ENCODE peak calls at places on chromosomes 6 and 20, in seven cellular contexts. One of them, this sample, is unnamed.

GRCh38 chr20:57849868-57850215 is 140.0 kb upstream of the PMEPA1 start:
- DNase-seq in fibroblast of lung: no peak
- DNase-seq in AG08396: no peak
- DNase-seq in fibroblast of the aortic adventitia: no peak
- DNase-seq in amniotic stem cell: no peak
- DNase-seq in activated naive CD8-positive, alpha-beta T cell treated with anti-CD3 and anti-CD28 coated beads, Interleukin-2, amount 10 ng/mL, durations not matched to agents 7 days and 5 days: no peak
- DNase-seq in stimulated activated CD8-positive, alpha-beta memory T cell treated with anti-CD3 and anti-CD28 coated beads, Interleukin-4, amount 100 ng/mL, for 4 hours: no peak
- DNase-seq in this sample: no peak

GRCh38 chr6:158713469-158713868 is 63.6 kb downstream of the SYTL3 start:
- DNase-seq in fibroblast of lung: no peak
- DNase-seq in AG08396: no peak
- DNase-seq in fibroblast of the aortic adventitia: no peak
- DNase-seq in amniotic stem cell: no peak
- DNase-seq in activated naive CD8-positive, alpha-beta T cell treated with anti-CD3 and anti-CD28 coated beads, Interleukin-2, amount 10 ng/mL, durations not matched to agents 7 days and 5 days: no peak
- DNase-seq in stimulated activated CD8-positive, alpha-beta memory T cell treated with anti-CD3 and anti-CD28 coated beads, Interleukin-4, amount 100 ng/mL, for 4 hours: no peak
- DNase-seq in this sample: no peak

GRCh38 chr6:24855389-24856245 is 56.9 kb upstream of the ARMH2 start:
- DNase-seq in fibroblast of lung: peak; percentile 62
- DNase-seq in AG08396: peak; percentile 79
- DNase-seq in fibroblast of the aortic adventitia: peak; percentile 81
- DNase-seq in amniotic stem cell: peak; percentile 64
- DNase-seq in activated naive CD8-positive, alpha-beta T cell treated with anti-CD3 and anti-CD28 coated beads, Interleukin-2, amount 10 ng/mL, durations not matched to agents 7 days and 5 days: no peak
- DNase-seq in stimulated activated CD8-positive, alpha-beta memory T cell treated with anti-CD3 and anti-CD28 coated beads, Interleukin-4, amount 100 ng/mL, for 4 hours: peak; percentile 36
- DNase-seq in this sample: peak; percentile 74

GRCh38 chr20:25622450-25623224 is 1.2 kb downstream of the NANP start:
- DNase-seq in fibroblast of lung: peak; percentile 15
- DNase-seq in AG08396: no peak
- DNase-seq in fibroblast of the aortic adventitia: peak; percentile 40
- DNase-seq in amniotic stem cell: no peak
- DNase-seq in activated naive CD8-positive, alpha-beta T cell treated with anti-CD3 and anti-CD28 coated beads, Interleukin-2, amount 10 ng/mL, durations not matched to agents 7 days and 5 days: no peak
- DNase-seq in stimulated activated CD8-positive, alpha-beta memory T cell treated with anti-CD3 and anti-CD28 coated beads, Interleukin-4, amount 100 ng/mL, for 4 hours: no peak
- DNase-seq in this sample: no peak

GRCh38 chr20:63086421-63087235 is 79.9 kb upstream of the BHLHE23 start:
- DNase-seq in fibroblast of lung: no peak
- DNase-seq in AG08396: no peak
- DNase-seq in fibroblast of the aortic adventitia: no peak
- DNase-seq in amniotic stem cell: no peak
- DNase-seq in activated naive CD8-positive, alpha-beta T cell treated with anti-CD3 and anti-CD28 coated beads, Interleukin-2, amount 10 ng/mL, durations not matched to agents 7 days and 5 days: peak; percentile 15
- DNase-seq in stimulated activated CD8-positive, alpha-beta memory T cell treated with anti-CD3 and anti-CD28 coated beads, Interleukin-4, amount 100 ng/mL, for 4 hours: no peak
- DNase-seq in this sample: no peak

GRCh38 chr20:1622450-1622849 is 2.6 kb upstream of the SIRPB1 start:
- DNase-seq in fibroblast of lung: no peak
- DNase-seq in AG08396: no peak
- DNase-seq in fibroblast of the aortic adventitia: no peak
- DNase-seq in amniotic stem cell: no peak
- DNase-seq in activated naive CD8-positive, alpha-beta T cell treated with anti-CD3 and anti-CD28 coated beads, Interleukin-2, amount 10 ng/mL, durations not matched to agents 7 days and 5 days: no peak
- DNase-seq in stimulated activated CD8-positive, alpha-beta memory T cell treated with anti-CD3 and anti-CD28 coated beads, Interleukin-4, amount 100 ng/mL, for 4 hours: no peak
- DNase-seq in this sample: no peak

GRCh38 chr6:3808759-3809514 is 40.2 kb upstream of the FAM50B start:
- DNase-seq in fibroblast of lung: peak; percentile 92
- DNase-seq in AG08396: peak; percentile 94
- DNase-seq in fibroblast of the aortic adventitia: peak; percentile 94
- DNase-seq in amniotic stem cell: peak; percentile 61
- DNase-seq in activated naive CD8-positive, alpha-beta T cell treated with anti-CD3 and anti-CD28 coated beads, Interleukin-2, amount 10 ng/mL, durations not matched to agents 7 days and 5 days: no peak
- DNase-seq in stimulated activated CD8-positive, alpha-beta memory T cell treated with anti-CD3 and anti-CD28 coated beads, Interleukin-4, amount 100 ng/mL, for 4 hours: no peak
- DNase-seq in this sample: no peak

GRCh38 chr6:32947552-32948465 is 5.1 kb downstream of the HLA-DMA start:
- DNase-seq in fibroblast of lung: peak; percentile 12
- DNase-seq in AG08396: no peak
- DNase-seq in fibroblast of the aortic adventitia: peak; percentile 55
- DNase-seq in amniotic stem cell: no peak
- DNase-seq in activated naive CD8-positive, alpha-beta T cell treated with anti-CD3 and anti-CD28 coated beads, Interleukin-2, amount 10 ng/mL, durations not matched to agents 7 days and 5 days: no peak
- DNase-seq in stimulated activated CD8-positive, alpha-beta memory T cell treated with anti-CD3 and anti-CD28 coated beads, Interleukin-4, amount 100 ng/mL, for 4 hours: no peak
- DNase-seq in this sample: peak; percentile 35

GRCh38 chr20:59785986-59786753 is 147.3 kb downstream of the SYCP2 start:
- DNase-seq in fibroblast of lung: no peak
- DNase-seq in AG08396: no peak
- DNase-seq in fibroblast of the aortic adventitia: no peak
- DNase-seq in amniotic stem cell: no peak
- DNase-seq in activated naive CD8-positive, alpha-beta T cell treated with anti-CD3 and anti-CD28 coated beads, Interleukin-2, amount 10 ng/mL, durations not matched to agents 7 days and 5 days: no peak
- DNase-seq in stimulated activated CD8-positive, alpha-beta memory T cell treated with anti-CD3 and anti-CD28 coated beads, Interleukin-4, amount 100 ng/mL, for 4 hours: no peak
- DNase-seq in this sample: no peak

GRCh38 chr6:106628658-106629102 is 618 bp downstream of the RTN4IP1 start:
- DNase-seq in fibroblast of lung: peak; percentile 19
- DNase-seq in AG08396: no peak
- DNase-seq in fibroblast of the aortic adventitia: no peak
- DNase-seq in amniotic stem cell: no peak
- DNase-seq in activated naive CD8-positive, alpha-beta T cell treated with anti-CD3 and anti-CD28 coated beads, Interleukin-2, amount 10 ng/mL, durations not matched to agents 7 days and 5 days: no peak
- DNase-seq in stimulated activated CD8-positive, alpha-beta memory T cell treated with anti-CD3 and anti-CD28 coated beads, Interleukin-4, amount 100 ng/mL, for 4 hours: no peak
- DNase-seq in this sample: no peak

GRCh38 chr6:156060013-156060412 is 604.4 kb upstream of the NOX3 start:
- DNase-seq in fibroblast of lung: no peak
- DNase-seq in AG08396: no peak
- DNase-seq in fibroblast of the aortic adventitia: no peak
- DNase-seq in amniotic stem cell: no peak
- DNase-seq in activated naive CD8-positive, alpha-beta T cell treated with anti-CD3 and anti-CD28 coated beads, Interleukin-2, amount 10 ng/mL, durations not matched to agents 7 days and 5 days: no peak
- DNase-seq in stimulated activated CD8-positive, alpha-beta memory T cell treated with anti-CD3 and anti-CD28 coated beads, Interleukin-4, amount 100 ng/mL, for 4 hours: no peak
- DNase-seq in this sample: no peak

GRCh38 chr20:62823688-62824475 is 7.0 kb downstream of the COL9A3 start:
- DNase-seq in fibroblast of lung: no peak
- DNase-seq in AG08396: no peak
- DNase-seq in fibroblast of the aortic adventitia: no peak
- DNase-seq in amniotic stem cell: no peak
- DNase-seq in activated naive CD8-positive, alpha-beta T cell treated with anti-CD3 and anti-CD28 coated beads, Interleukin-2, amount 10 ng/mL, durations not matched to agents 7 days and 5 days: peak; percentile 31
- DNase-seq in stimulated activated CD8-positive, alpha-beta memory T cell treated with anti-CD3 and anti-CD28 coated beads, Interleukin-4, amount 100 ng/mL, for 4 hours: no peak
- DNase-seq in this sample: no peak

GRCh38 chr6:153944197-153944596 is 94.8 kb upstream of the OPRM1 start:
- DNase-seq in fibroblast of lung: no peak
- DNase-seq in AG08396: no peak
- DNase-seq in fibroblast of the aortic adventitia: no peak
- DNase-seq in amniotic stem cell: no peak
- DNase-seq in activated naive CD8-positive, alpha-beta T cell treated with anti-CD3 and anti-CD28 coated beads, Interleukin-2, amount 10 ng/mL, durations not matched to agents 7 days and 5 days: no peak
- DNase-seq in stimulated activated CD8-positive, alpha-beta memory T cell treated with anti-CD3 and anti-CD28 coated beads, Interleukin-4, amount 100 ng/mL, for 4 hours: no peak
- DNase-seq in this sample: no peak

GRCh38 chr20:17059465-17059864 is 167.4 kb upstream of the PCSK2 start:
- DNase-seq in fibroblast of lung: peak; percentile 53
- DNase-seq in AG08396: peak; percentile 11
- DNase-seq in fibroblast of the aortic adventitia: no peak
- DNase-seq in amniotic stem cell: no peak
- DNase-seq in activated naive CD8-positive, alpha-beta T cell treated with anti-CD3 and anti-CD28 coated beads, Interleukin-2, amount 10 ng/mL, durations not matched to agents 7 days and 5 days: no peak
- DNase-seq in stimulated activated CD8-positive, alpha-beta memory T cell treated with anti-CD3 and anti-CD28 coated beads, Interleukin-4, amount 100 ng/mL, for 4 hours: no peak
- DNase-seq in this sample: no peak

GRCh38 chr6:15892369-15892768 is 229.5 kb upstream of the DTNBP1 start:
- DNase-seq in fibroblast of lung: no peak
- DNase-seq in AG08396: no peak
- DNase-seq in fibroblast of the aortic adventitia: no peak
- DNase-seq in amniotic stem cell: no peak
- DNase-seq in activated naive CD8-positive, alpha-beta T cell treated with anti-CD3 and anti-CD28 coated beads, Interleukin-2, amount 10 ng/mL, durations not matched to agents 7 days and 5 days: no peak
- DNase-seq in stimulated activated CD8-positive, alpha-beta memory T cell treated with anti-CD3 and anti-CD28 coated beads, Interleukin-4, amount 100 ng/mL, for 4 hours: no peak
- DNase-seq in this sample: no peak

GRCh38 chr6:139530551-139530950 is 156.1 kb upstream of the CITED2 start:
- DNase-seq in fibroblast of lung: no peak
- DNase-seq in AG08396: no peak
- DNase-seq in fibroblast of the aortic adventitia: no peak
- DNase-seq in amniotic stem cell: no peak
- DNase-seq in activated naive CD8-positive, alpha-beta T cell treated with anti-CD3 and anti-CD28 coated beads, Interleukin-2, amount 10 ng/mL, durations not matched to agents 7 days and 5 days: no peak
- DNase-seq in stimulated activated CD8-positive, alpha-beta memory T cell treated with anti-CD3 and anti-CD28 coated beads, Interleukin-4, amount 100 ng/mL, for 4 hours: no peak
- DNase-seq in this sample: no peak

GRCh38 chr6:13427346-13427745 is 60.1 kb downstream of the GFOD1 start:
- DNase-seq in fibroblast of lung: no peak
- DNase-seq in AG08396: no peak
- DNase-seq in fibroblast of the aortic adventitia: no peak
- DNase-seq in amniotic stem cell: no peak
- DNase-seq in activated naive CD8-positive, alpha-beta T cell treated with anti-CD3 and anti-CD28 coated beads, Interleukin-2, amount 10 ng/mL, durations not matched to agents 7 days and 5 days: no peak
- DNase-seq in stimulated activated CD8-positive, alpha-beta memory T cell treated with anti-CD3 and anti-CD28 coated beads, Interleukin-4, amount 100 ng/mL, for 4 hours: no peak
- DNase-seq in this sample: no peak

GRCh38 chr6:170156448-170157375 is 134.2 kb downstream of the DLL1 start:
- DNase-seq in fibroblast of lung: no peak
- DNase-seq in AG08396: no peak
- DNase-seq in fibroblast of the aortic adventitia: no peak
- DNase-seq in amniotic stem cell: no peak
- DNase-seq in activated naive CD8-positive, alpha-beta T cell treated with anti-CD3 and anti-CD28 coated beads, Interleukin-2, amount 10 ng/mL, durations not matched to agents 7 days and 5 days: no peak
- DNase-seq in stimulated activated CD8-positive, alpha-beta memory T cell treated with anti-CD3 and anti-CD28 coated beads, Interleukin-4, amount 100 ng/mL, for 4 hours: no peak
- DNase-seq in this sample: no peak

GRCh38 chr20:17589161-17589834 is 19.4 kb downstream of the DSTN start:
- DNase-seq in fibroblast of lung: no peak
- DNase-seq in AG08396: no peak
- DNase-seq in fibroblast of the aortic adventitia: peak; percentile 38
- DNase-seq in amniotic stem cell: no peak
- DNase-seq in activated naive CD8-positive, alpha-beta T cell treated with anti-CD3 and anti-CD28 coated beads, Interleukin-2, amount 10 ng/mL, durations not matched to agents 7 days and 5 days: no peak
- DNase-seq in stimulated activated CD8-positive, alpha-beta memory T cell treated with anti-CD3 and anti-CD28 coated beads, Interleukin-4, amount 100 ng/mL, for 4 hours: no peak
- DNase-seq in this sample: no peak

GRCh38 chr6:140182819-140183218 is 808.4 kb upstream of the CITED2 start:
- DNase-seq in fibroblast of lung: peak; percentile 23
- DNase-seq in AG08396: no peak
- DNase-seq in fibroblast of the aortic adventitia: no peak
- DNase-seq in amniotic stem cell: no peak
- DNase-seq in activated naive CD8-positive, alpha-beta T cell treated with anti-CD3 and anti-CD28 coated beads, Interleukin-2, amount 10 ng/mL, durations not matched to agents 7 days and 5 days: no peak
- DNase-seq in stimulated activated CD8-positive, alpha-beta memory T cell treated with anti-CD3 and anti-CD28 coated beads, Interleukin-4, amount 100 ng/mL, for 4 hours: no peak
- DNase-seq in this sample: no peak

GRCh38 chr20:48052492-48052870 is 267.2 kb upstream of the SULF2 start:
- DNase-seq in fibroblast of lung: peak; percentile 44
- DNase-seq in AG08396: no peak
- DNase-seq in fibroblast of the aortic adventitia: peak; percentile 35
- DNase-seq in amniotic stem cell: no peak
- DNase-seq in activated naive CD8-positive, alpha-beta T cell treated with anti-CD3 and anti-CD28 coated beads, Interleukin-2, amount 10 ng/mL, durations not matched to agents 7 days and 5 days: no peak
- DNase-seq in stimulated activated CD8-positive, alpha-beta memory T cell treated with anti-CD3 and anti-CD28 coated beads, Interleukin-4, amount 100 ng/mL, for 4 hours: no peak
- DNase-seq in this sample: no peak

GRCh38 chr20:64109831-64110391 is 2.5 kb upstream of the NPBWR2 start:
- DNase-seq in fibroblast of lung: no peak
- DNase-seq in AG08396: no peak
- DNase-seq in fibroblast of the aortic adventitia: no peak
- DNase-seq in amniotic stem cell: no peak
- DNase-seq in activated naive CD8-positive, alpha-beta T cell treated with anti-CD3 and anti-CD28 coated beads, Interleukin-2, amount 10 ng/mL, durations not matched to agents 7 days and 5 days: no peak
- DNase-seq in stimulated activated CD8-positive, alpha-beta memory T cell treated with anti-CD3 and anti-CD28 coated beads, Interleukin-4, amount 100 ng/mL, for 4 hours: no peak
- DNase-seq in this sample: no peak

GRCh38 chr6:147022041-147022440 is 182.2 kb upstream of the STXBP5 start:
- DNase-seq in fibroblast of lung: peak; percentile 89
- DNase-seq in AG08396: peak; percentile 11
- DNase-seq in fibroblast of the aortic adventitia: peak; percentile 45
- DNase-seq in amniotic stem cell: no peak
- DNase-seq in activated naive CD8-positive, alpha-beta T cell treated with anti-CD3 and anti-CD28 coated beads, Interleukin-2, amount 10 ng/mL, durations not matched to agents 7 days and 5 days: no peak
- DNase-seq in stimulated activated CD8-positive, alpha-beta memory T cell treated with anti-CD3 and anti-CD28 coated beads, Interleukin-4, amount 100 ng/mL, for 4 hours: no peak
- DNase-seq in this sample: no peak

This sample was measured in NCI-H1694.